ENCODE peak calls at places on chromosomes 2 and 18, in six cellular contexts. One of them, this sample, is unnamed. For H3K36me3, the result is how much of the 10 kb centered on the place peaks cover.

GRCh38 chr2:217367464-217367863 is 507.6 kb upstream of the TNP1 start:
- DNase-seq in iPS DF 6.9: no peak
- DNase-seq in tibial artery: no peak
- DNase-seq in GM06990: no peak
- DNase-seq in fibroblast of lung: no peak
- DNase-seq in HCT116: no peak
- DNase-seq in this sample: no peak

GRCh38 chr2:171862501-171862900 is 31.5 kb downstream of the SLC25A12 start:
- DNase-seq in tibial artery: no peak
- DNase-seq in iPS DF 6.9: no peak
- DNase-seq in GM06990: no peak
- DNase-seq in HCT116: no peak
- DNase-seq in fibroblast of lung: no peak
- DNase-seq in this sample: no peak

GRCh38 chr2:44273596-44273995 is 1.7 kb upstream of the SLC3A1 start:
- DNase-seq in tibial artery: no peak
- DNase-seq in iPS DF 6.9: no peak
- DNase-seq in fibroblast of lung: peak
- DNase-seq in HCT116: no peak
- DNase-seq in GM06990: no peak
- DNase-seq in this sample: no peak

GRCh38 chr2:3466966-3467365 is 52.4 kb downstream of the ADI1 start:
- DNase-seq in GM06990: no peak
- DNase-seq in iPS DF 6.9: no peak
- DNase-seq in fibroblast of lung: no peak
- DNase-seq in tibial artery: no peak
- DNase-seq in HCT116: no peak
- DNase-seq in this sample: no peak

GRCh38 chr2:204849887-204850286 is 304.6 kb downstream of the PARD3B start:
- DNase-seq in fibroblast of lung: no peak
- DNase-seq in GM06990: no peak
- DNase-seq in HCT116: no peak
- DNase-seq in tibial artery: no peak
- DNase-seq in iPS DF 6.9: no peak
- DNase-seq in this sample: no peak

GRCh38 chr18:55853268-55853667 is 265.3 kb upstream of the TCF4 start:
- DNase-seq in tibial artery: no peak
- DNase-seq in fibroblast of lung: no peak
- DNase-seq in iPS DF 6.9: no peak
- DNase-seq in HCT116: no peak
- DNase-seq in GM06990: no peak
- DNase-seq in this sample: no peak

GRCh38 chr2:126244937-126245336 is 411.0 kb upstream of the GYPC start:
- DNase-seq in HCT116: no peak
- DNase-seq in GM06990: no peak
- DNase-seq in fibroblast of lung: peak
- DNase-seq in tibial artery: no peak
- DNase-seq in iPS DF 6.9: peak
- DNase-seq in this sample: peak

GRCh38 chr2:234269769-234270204 is 219.3 kb downstream of the SPP2 start:
- DNase-seq in fibroblast of lung: peak
- DNase-seq in GM06990: no peak
- DNase-seq in tibial artery: no peak
- DNase-seq in iPS DF 6.9: no peak
- DNase-seq in HCT116: no peak
- DNase-seq in this sample: no peak

GRCh38 chr2:180743412-180743811 is 237.0 kb upstream of the UBE2E3 start:
- DNase-seq in fibroblast of lung: no peak
- DNase-seq in HCT116: no peak
- DNase-seq in iPS DF 6.9: no peak
- DNase-seq in GM06990: no peak
- DNase-seq in tibial artery: no peak
- DNase-seq in this sample: no peak

GRCh38 chr2:140178224-140178623 is 1398.0 kb upstream of the NXPH2 start:
- DNase-seq in fibroblast of lung: peak
- DNase-seq in GM06990: no peak
- DNase-seq in iPS DF 6.9: no peak
- DNase-seq in tibial artery: no peak
- DNase-seq in HCT116: no peak
- DNase-seq in this sample: no peak

GRCh38 chr2:6932206-6932605 is 15.0 kb downstream of the RNF144A start:
- DNase-seq in HCT116: no peak
- DNase-seq in tibial artery: no peak
- DNase-seq in GM06990: no peak
- DNase-seq in fibroblast of lung: no peak
- DNase-seq in iPS DF 6.9: no peak
- DNase-seq in this sample: no peak

GRCh38 chr2:73780242-73780582 is 309 bp upstream of the DUSP11 start:
- DNase-seq in GM06990: no peak
- DNase-seq in HCT116: no peak
- DNase-seq in fibroblast of lung: no peak
- DNase-seq in tibial artery: no peak
- DNase-seq in iPS DF 6.9: no peak
- DNase-seq in this sample: no peak

GRCh38 chr2:73776381-73776780 is 3.5 kb downstream of the DUSP11 start:
- DNase-seq in fibroblast of lung: no peak
- DNase-seq in iPS DF 6.9: no peak
- DNase-seq in GM06990: no peak
- DNase-seq in tibial artery: no peak
- DNase-seq in HCT116: no peak
- DNase-seq in this sample: no peak

GRCh38 chr2:73772819-73773218 is 7.1 kb downstream of the DUSP11 start:
- DNase-seq in tibial artery: no peak
- DNase-seq in GM06990: no peak
- DNase-seq in iPS DF 6.9: no peak
- DNase-seq in fibroblast of lung: no peak
- DNase-seq in HCT116: no peak
- DNase-seq in this sample: no peak

GRCh38 chr2:73779472-73780241 is at the start of gene DUSP11:
- DNase-seq in GM06990: peak
- DNase-seq in fibroblast of lung: peak
- DNase-seq in HCT116: peak
- DNase-seq in iPS DF 6.9: peak
- DNase-seq in tibial artery: peak
- DNase-seq in this sample: peak

DNA sequence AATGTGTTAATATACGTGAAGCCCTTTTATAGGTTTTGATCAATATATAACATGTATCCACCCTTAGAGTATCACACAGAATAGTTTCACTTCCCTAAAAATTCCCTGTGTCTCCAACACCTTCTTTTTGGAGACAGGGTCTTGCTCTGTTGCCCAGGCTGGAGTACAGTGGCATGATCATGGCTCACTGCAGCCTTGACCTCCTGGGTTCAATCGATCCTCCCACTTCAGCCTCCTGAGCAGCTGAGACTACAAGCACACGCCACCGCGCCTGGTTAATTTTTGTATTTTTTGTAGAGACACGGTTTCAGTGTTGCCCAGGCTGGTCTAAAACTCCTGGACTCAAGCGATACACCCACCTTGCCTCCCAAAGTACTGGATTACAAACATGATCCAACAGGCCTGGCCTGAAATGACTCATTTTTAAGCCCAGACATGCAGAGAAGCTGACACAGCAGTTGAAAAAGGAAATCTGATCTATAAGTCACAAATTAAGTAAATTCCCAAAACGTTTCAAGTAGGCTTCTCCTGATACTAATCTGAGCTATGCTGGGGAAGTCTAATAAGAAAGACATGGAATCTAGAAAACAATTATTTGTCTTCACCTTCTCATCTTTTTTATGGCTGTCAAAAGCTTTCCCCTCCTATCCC is 2.9 kb downstream of the DUSP11 start:
- DNase-seq in tibial artery: no peak
- DNase-seq in GM06990: no peak
- DNase-seq in fibroblast of lung: peak
- DNase-seq in HCT116: no peak
- DNase-seq in iPS DF 6.9: no peak
- DNase-seq in this sample: no peak
- H3K36me3 ChIP-seq in tibial artery: under half
- H3K36me3 ChIP-seq in GM06990: under half
- H3K36me3 ChIP-seq in fibroblast of lung: under half
- H3K36me3 ChIP-seq in HCT116: under half
- H3K36me3 ChIP-seq in iPS DF 6.9: under half
- H3K36me3 ChIP-seq in this sample: under half

GRCh38 chr2:47007826-47008225 is 92.2 kb upstream of the MCFD2 start:
- DNase-seq in iPS DF 6.9: no peak
- DNase-seq in fibroblast of lung: no peak
- DNase-seq in HCT116: no peak
- DNase-seq in GM06990: no peak
- DNase-seq in tibial artery: no peak
- DNase-seq in this sample: no peak
- H3K36me3 ChIP-seq in iPS DF 6.9: under half
- H3K36me3 ChIP-seq in fibroblast of lung: under half
- H3K36me3 ChIP-seq in HCT116: under half
- H3K36me3 ChIP-seq in GM06990: under half
- H3K36me3 ChIP-seq in tibial artery: under half
- H3K36me3 ChIP-seq in this sample: under half

GRCh38 chr2:132849118-132849517 is 179.1 kb upstream of the LYPD1 start:
- DNase-seq in tibial artery: no peak
- DNase-seq in HCT116: no peak
- DNase-seq in iPS DF 6.9: no peak
- DNase-seq in GM06990: no peak
- DNase-seq in fibroblast of lung: peak
- DNase-seq in this sample: no peak

GRCh38 chr2:132850688-132851087 is 180.7 kb upstream of the LYPD1 start:
- DNase-seq in GM06990: no peak
- DNase-seq in iPS DF 6.9: no peak
- DNase-seq in fibroblast of lung: no peak
- DNase-seq in tibial artery: no peak
- DNase-seq in HCT116: no peak
- DNase-seq in this sample: no peak

GRCh38 chr2:132845339-132845738 is 175.3 kb upstream of the LYPD1 start:
- DNase-seq in GM06990: no peak
- DNase-seq in tibial artery: no peak
- DNase-seq in HCT116: no peak
- DNase-seq in iPS DF 6.9: no peak
- DNase-seq in fibroblast of lung: no peak
- DNase-seq in this sample: no peak
- H3K36me3 ChIP-seq in GM06990: under half
- H3K36me3 ChIP-seq in tibial artery: under half
- H3K36me3 ChIP-seq in HCT116: under half
- H3K36me3 ChIP-seq in iPS DF 6.9: under half
- H3K36me3 ChIP-seq in fibroblast of lung: under half
- H3K36me3 ChIP-seq in this sample: under half

GRCh38 chr2:54628418-54628817 is 95.0 kb upstream of the EML6 start:
- DNase-seq in HCT116: no peak
- DNase-seq in GM06990: no peak
- DNase-seq in fibroblast of lung: no peak
- DNase-seq in iPS DF 6.9: no peak
- DNase-seq in tibial artery: no peak
- DNase-seq in this sample: no peak

GRCh38 chr2:54629390-54629789 is 94.1 kb upstream of the EML6 start:
- DNase-seq in HCT116: no peak
- DNase-seq in tibial artery: no peak
- DNase-seq in iPS DF 6.9: no peak
- DNase-seq in GM06990: no peak
- DNase-seq in fibroblast of lung: no peak
- DNase-seq in this sample: no peak

GRCh38 chr2:54630841-54631497 is 92.5 kb upstream of the EML6 start:
- DNase-seq in HCT116: no peak
- DNase-seq in iPS DF 6.9: no peak
- DNase-seq in tibial artery: no peak
- DNase-seq in fibroblast of lung: no peak
- DNase-seq in GM06990: no peak
- DNase-seq in this sample: no peak

GRCh38 chr2:54628957-54629356 is 94.5 kb upstream of the EML6 start:
- DNase-seq in tibial artery: no peak
- DNase-seq in iPS DF 6.9: no peak
- DNase-seq in HCT116: no peak
- DNase-seq in fibroblast of lung: no peak
- DNase-seq in GM06990: no peak
- DNase-seq in this sample: no peak

GRCh38 chr2:54629914-54630609 is 93.4 kb upstream of the EML6 start:
- DNase-seq in tibial artery: no peak
- DNase-seq in fibroblast of lung: no peak
- DNase-seq in GM06990: no peak
- DNase-seq in HCT116: no peak
- DNase-seq in iPS DF 6.9: no peak
- DNase-seq in this sample: no peak
- H3K36me3 ChIP-seq in tibial artery: half or more
- H3K36me3 ChIP-seq in fibroblast of lung: under half
- H3K36me3 ChIP-seq in GM06990: under half
- H3K36me3 ChIP-seq in HCT116: under half
- H3K36me3 ChIP-seq in iPS DF 6.9: under half
- H3K36me3 ChIP-seq in this sample: half or more

GRCh38 chr2:55309441-55309840 is 40.4 kb upstream of the MTIF2 start:
- DNase-seq in GM06990: no peak
- DNase-seq in iPS DF 6.9: no peak
- DNase-seq in HCT116: no peak
- DNase-seq in fibroblast of lung: peak
- DNase-seq in tibial artery: no peak
- DNase-seq in this sample: no peak

GRCh38 chr2:55314985-55315384 is 46.0 kb upstream of the MTIF2 start:
- DNase-seq in fibroblast of lung: no peak
- DNase-seq in tibial artery: no peak
- DNase-seq in HCT116: no peak
- DNase-seq in iPS DF 6.9: no peak
- DNase-seq in GM06990: no peak
- DNase-seq in this sample: no peak

GRCh38 chr2:55311444-55311870 is 42.4 kb upstream of the MTIF2 start:
- DNase-seq in fibroblast of lung: peak
- DNase-seq in HCT116: no peak
- DNase-seq in iPS DF 6.9: no peak
- DNase-seq in GM06990: peak
- DNase-seq in tibial artery: no peak
- DNase-seq in this sample: no peak
- H3K36me3 ChIP-seq in fibroblast of lung: under half
- H3K36me3 ChIP-seq in HCT116: under half
- H3K36me3 ChIP-seq in iPS DF 6.9: under half
- H3K36me3 ChIP-seq in GM06990: under half
- H3K36me3 ChIP-seq in tibial artery: under half
- H3K36me3 ChIP-seq in this sample: half or more

This sample was measured in endodermal cell.